ENCODE peak calls at places on chromosomes 4 and X, in ten cellular contexts. O, L, W, K, E, M, Z, F, S and U are unnamed samples.

GRCh38 chr4:186752310-186752709 is 28.7 kb upstream of the FAT1 start:
- DNase-seq in O (no peak), L (no peak), W (no peak), K (no peak), E (no peak), M (no peak), Z (no peak), F (no peak), S (no peak), U (no peak)

GRCh38 chr4:82293304-82293703 is 80.5 kb downstream of the HNRNPD start:
- DNase-seq in O (no peak), L (no peak), W (no peak), K (no peak), E (peak), M (no peak), Z (no peak), F (no peak), S (no peak), U (no peak)

GRCh38 chr4:6356076-6356560 is 86.5 kb downstream of the WFS1 start:
- DNase-seq in O (no peak), L (no peak), W (no peak), K (no peak), E (no peak), M (no peak), Z (no peak), F (no peak), S (no peak), U (no peak)

GRCh38 chr4:31458813-31459212 is 738.6 kb downstream of the PCDH7 start:
- DNase-seq in O (no peak), L (no peak), W (no peak), K (no peak), E (no peak), M (no peak), Z (no peak), F (no peak), S (no peak), U (no peak)

GRCh38 chrX:110257889-110258288 is 60.0 kb downstream of the AMMECR1 start:
- DNase-seq in O (no peak), L (no peak), W (no peak), K (no peak), E (no peak), M (no peak), Z (no peak), F (no peak), S (no peak), U (no peak)

GRCh38 chrX:27555514-27555913 is 34.6 kb upstream of the DCAF8L2 start:
- DNase-seq in O (no peak), L (no peak), W (no peak), K (no peak), E (peak), M (peak), Z (no peak), F (no peak), S (no peak), U (no peak)

GRCh38 chr4:28481565-28481964 is 1620.9 kb downstream of the STIM2 start:
- DNase-seq in O (no peak), L (no peak), W (no peak), K (no peak), E (peak), M (peak), Z (peak), F (no peak), S (no peak), U (no peak)

GRCh38 chr4:70902577-70903281 is 560 bp downstream of the MOB1B start:
- DNase-seq in O (no peak), L (peak), W (no peak), K (no peak), E (no peak), M (peak), Z (no peak), F (no peak), S (no peak), U (no peak)

GRCh38 chrX:118630843-118631242 is 96.6 kb upstream of the IL13RA1 start:
- DNase-seq in O (no peak), L (no peak), W (no peak), K (no peak), E (no peak), M (no peak), Z (no peak), F (no peak), S (no peak), U (no peak)

GRCh38 chrX:123256378-123256777 is 72.3 kb downstream of the GRIA3 start:
- DNase-seq in O (no peak), L (no peak), W (no peak), K (no peak), E (no peak), M (no peak), Z (no peak), F (no peak), S (no peak), U (no peak)

GRCh38 chrX:147838465-147839131 is 73.1 kb upstream of the FMR1 start:
- DNase-seq in O (no peak), L (no peak), W (no peak), K (no peak), E (no peak), M (no peak), Z (no peak), F (no peak), S (no peak), U (no peak)

GRCh38 chr4:155094421-155094820 is 114.0 kb upstream of the NPY2R start:
- DNase-seq in O (no peak), L (no peak), W (no peak), K (no peak), E (no peak), M (no peak), Z (no peak), F (no peak), S (no peak), U (no peak)

GRCh38 chr4:99438578-99438875 is 3.4 kb upstream of the ADH7 start:
- DNase-seq in O (no peak), L (no peak), W (no peak), K (no peak), E (no peak), M (no peak), Z (no peak), F (no peak), S (no peak), U (no peak)

GRCh38 chr4:144906181-144906895 is 191.7 kb downstream of the ANAPC10 start:
- DNase-seq in O (no peak), L (no peak), W (no peak), K (no peak), E (peak), M (peak), Z (no peak), F (no peak), S (no peak), U (no peak)

GRCh38 chrX:45956222-45956867 is 588.9 kb downstream of the ZNF674 start:
- DNase-seq in O (no peak), L (no peak), W (no peak), K (no peak), E (no peak), M (no peak), Z (no peak), F (no peak), S (no peak), U (no peak)

GRCh38 chrX:45954026-45954425 is 591.2 kb downstream of the ZNF674 start:
- DNase-seq in O (no peak), L (no peak), W (no peak), K (no peak), E (no peak), M (no peak), Z (no peak), F (no peak), S (no peak), U (no peak)

GRCh38 chrX:45959567-45959966 is 585.7 kb downstream of the ZNF674 start:
- DNase-seq in O (no peak), L (no peak), W (no peak), K (no peak), E (no peak), M (no peak), Z (no peak), F (no peak), S (no peak), U (no peak)
- H3K4me3 ChIP-seq in O (no peak), L (no peak), W (no peak), K (no peak), E (no peak), M (no peak), Z (no peak), F (no peak), S (no peak), U (no peak)

GRCh38 chr4:128862608-128863313 is 53.3 kb downstream of the JADE1 start:
- DNase-seq in O (peak), L (no peak), W (no peak), K (no peak), E (no peak), M (no peak), Z (no peak), F (peak), S (no peak), U (no peak)

GRCh38 chr4:128865132-128865531 is 55.6 kb downstream of the JADE1 start:
- DNase-seq in O (no peak), L (no peak), W (no peak), K (no peak), E (no peak), M (no peak), Z (no peak), F (no peak), S (no peak), U (no peak)

GRCh38 chr4:128866281-128866680 is 56.8 kb downstream of the JADE1 start:
- DNase-seq in O (no peak), L (no peak), W (no peak), K (no peak), E (no peak), M (no peak), Z (no peak), F (no peak), S (no peak), U (no peak)

GRCh38 chr4:128861856-128862518 is 52.5 kb downstream of the JADE1 start:
- DNase-seq in O (no peak), L (no peak), W (no peak), K (no peak), E (no peak), M (no peak), Z (no peak), F (no peak), S (no peak), U (no peak)

GRCh38 chr4:128863314-128864075 is 54.0 kb downstream of the JADE1 start:
- DNase-seq in O (peak), L (peak), W (peak), K (peak), E (peak), M (peak), Z (peak), F (peak), S (no peak), U (peak)
- H3K27ac ChIP-seq in O (peak), L (no peak), W (peak), K (no peak), E (no peak), M (no peak), Z (no peak), F (no peak), S (peak), U (no peak)

DNA sequence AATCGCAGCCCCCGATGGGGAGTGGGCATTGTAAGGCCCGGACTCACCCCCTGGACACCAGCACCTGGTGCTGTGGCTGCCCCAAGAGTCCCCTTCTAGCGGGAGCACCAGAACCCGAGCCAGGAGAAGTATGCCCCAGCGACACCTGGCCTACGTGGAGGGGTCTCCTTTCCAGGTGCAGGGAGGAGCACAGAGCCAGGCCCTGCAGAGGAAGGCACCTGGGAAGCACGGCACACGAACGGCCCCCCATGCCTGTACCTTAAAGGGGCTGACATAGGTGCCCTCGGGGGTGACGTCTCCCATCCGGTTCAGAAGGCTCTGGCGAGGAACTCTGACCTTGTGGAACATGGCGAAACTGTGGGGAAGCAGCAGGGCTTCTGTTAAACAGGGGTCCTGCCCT is 41.2 kb downstream of the ACOX3 start:
- DNase-seq in O (no peak), L (no peak), W (no peak), K (no peak), E (no peak), M (no peak), Z (no peak), F (no peak), S (no peak), U (no peak)
- H3K4me3 ChIP-seq in O (no peak), L (no peak), W (no peak), K (no peak), E (no peak), M (no peak), Z (no peak), F (no peak), S (no peak), U (no peak)

GRCh38 chr4:143186634-143187033 is 1.9 kb downstream of the USP38 start:
- DNase-seq in O (no peak), L (no peak), W (no peak), K (no peak), E (peak), M (peak), Z (no peak), F (no peak), S (no peak), U (no peak)

GRCh38 chr4:143184503-143185252 is at the start of gene USP38:
- DNase-seq in O (peak), L (peak), W (peak), K (peak), E (peak), M (peak), Z (peak), F (peak), S (peak), U (peak)

GRCh38 chr4:143186202-143186601 is 1.5 kb downstream of the USP38 start:
- DNase-seq in O (no peak), L (no peak), W (no peak), K (no peak), E (peak), M (peak), Z (no peak), F (no peak), S (no peak), U (no peak)

GRCh38 chr4:143185253-143186107 is 763 bp downstream of the USP38 start:
- DNase-seq in O (no peak), L (no peak), W (peak), K (peak), E (peak), M (peak), Z (peak), F (peak), S (no peak), U (peak)

DNA sequence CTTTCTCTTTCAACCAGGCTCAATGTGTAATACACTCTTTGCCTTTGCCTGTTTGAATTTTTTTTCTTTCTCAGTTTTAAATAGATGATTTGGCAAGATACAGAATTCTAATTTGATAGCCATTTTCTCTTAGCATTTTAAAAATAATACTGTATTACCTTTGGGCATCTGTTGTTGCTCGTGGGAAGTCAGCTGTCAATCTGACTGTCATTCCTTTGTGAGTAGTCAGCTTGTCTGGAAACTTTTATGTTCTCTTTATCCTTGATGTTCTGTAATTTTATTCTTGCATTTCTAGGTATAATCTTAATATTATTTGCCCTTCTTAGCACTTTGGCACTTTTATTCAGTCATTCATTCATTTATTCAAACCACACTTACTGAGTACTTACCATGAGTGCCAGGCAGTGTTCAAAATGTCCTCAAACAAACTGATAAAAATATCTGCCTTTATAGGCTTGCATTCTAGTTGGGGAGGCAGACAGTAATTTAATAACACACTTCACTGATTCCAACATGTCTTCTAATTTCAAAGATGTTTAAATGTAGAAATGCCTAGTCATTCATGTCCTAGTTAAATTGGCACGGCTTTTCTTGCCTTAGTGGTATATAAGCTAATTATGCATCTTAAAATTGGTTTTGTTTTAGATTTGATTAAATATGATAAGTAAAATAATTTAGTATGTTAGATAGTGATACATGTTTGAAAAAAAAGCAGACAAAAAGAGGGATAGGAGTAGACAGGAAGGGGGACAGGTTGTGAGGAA is 3.8 kb downstream of the USP38 start:
- DNase-seq in O (no peak), L (no peak), W (no peak), K (no peak), E (peak), M (peak), Z (no peak), F (no peak), S (no peak), U (no peak)
- H3K27ac ChIP-seq in O (no peak), L (no peak), W (peak), K (no peak), E (peak), M (no peak), Z (peak), F (no peak), S (no peak), U (no peak)

DNA sequence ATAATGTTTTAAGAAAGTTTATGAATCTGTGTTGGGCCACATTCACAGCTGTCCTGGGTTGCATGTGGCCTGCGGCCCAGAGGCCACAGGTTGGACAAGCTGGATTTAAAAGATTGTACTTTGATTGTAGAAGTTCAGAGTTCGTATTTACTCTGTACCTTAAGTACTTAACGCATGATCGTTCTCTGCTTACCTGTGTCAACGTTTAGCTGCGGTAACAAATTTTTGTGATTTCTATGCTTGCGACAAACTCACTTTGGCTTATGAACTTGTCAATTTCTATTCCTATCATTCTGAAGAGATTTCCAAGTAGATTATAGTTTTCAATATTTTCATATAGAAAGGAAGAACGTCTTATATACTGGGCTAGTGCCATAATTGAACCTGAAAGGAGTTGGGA is 285.6 kb downstream of the TENM3 start:
- DNase-seq in O (no peak), L (no peak), W (no peak), K (no peak), E (no peak), M (no peak), Z (no peak), F (no peak), S (no peak), U (no peak)
- H3K4me3 ChIP-seq in O (no peak), L (no peak), W (no peak), K (no peak), E (no peak), M (no peak), Z (no peak), F (no peak), S (no peak), U (no peak)

GRCh38 chr4:74544655-74545361 is 99.9 kb downstream of the AREG start:
- DNase-seq in O (no peak), L (no peak), W (no peak), K (no peak), E (no peak), M (no peak), Z (no peak), F (no peak), S (no peak), U (no peak)
- H3K27ac ChIP-seq in O (no peak), L (no peak), W (no peak), K (no peak), E (peak), M (no peak), Z (peak), F (no peak), S (no peak), U (peak)

GRCh38 chrX:39613997-39614679 is 483.6 kb downstream of the BCOR start:
- DNase-seq in O (no peak), L (no peak), W (no peak), K (no peak), E (peak), M (no peak), Z (peak), F (no peak), S (no peak), U (no peak)
- H3K4me3 ChIP-seq in O (peak), L (no peak), W (peak), K (no peak), E (no peak), M (peak), Z (peak), F (peak), S (peak), U (no peak)